ENCODE peak calls at places on chromosomes 4 and X, in four cellular contexts. One of them, this sample, is unnamed.

GRCh38 chr4:58061967-58062366 is 951.8 kb upstream of the IGFBP7 start:
- DNase-seq in NCI-H2081: no peak
- DNase-seq in ovary: no peak
- DNase-seq in fibroblast of lung: no peak
- DNase-seq in this sample: no peak

GRCh38 chr4:54226399-54227260 is 2.5 kb upstream of the PDGFRA start:
- DNase-seq in NCI-H2081: no peak
- DNase-seq in ovary: peak
- DNase-seq in fibroblast of lung: peak
- DNase-seq in this sample: peak

GRCh38 chr4:162645381-162645780 is 481.6 kb upstream of the FSTL5 start:
- DNase-seq in NCI-H2081: no peak
- DNase-seq in ovary: no peak
- DNase-seq in fibroblast of lung: peak
- DNase-seq in this sample: no peak

GRCh38 chr4:140851032-140851636 is 94.9 kb upstream of the TBC1D9 start:
- DNase-seq in NCI-H2081: peak
- DNase-seq in ovary: peak
- DNase-seq in fibroblast of lung: peak
- DNase-seq in this sample: peak

GRCh38 chrX:109840585-109840984 is 107.5 kb upstream of the ACSL4 start:
- DNase-seq in NCI-H2081: no peak
- DNase-seq in ovary: peak
- DNase-seq in fibroblast of lung: peak
- DNase-seq in this sample: peak

GRCh38 chrX:11374570-11374969 is 81.4 kb downstream of the AMELX start:
- DNase-seq in NCI-H2081: no peak
- DNase-seq in ovary: no peak
- DNase-seq in fibroblast of lung: no peak
- DNase-seq in this sample: no peak

GRCh38 chrX:10254746-10255145 is 98.0 kb downstream of the CLCN4 start:
- DNase-seq in NCI-H2081: no peak
- DNase-seq in ovary: no peak
- DNase-seq in fibroblast of lung: peak
- DNase-seq in this sample: no peak

GRCh38 chr4:133145758-133146157 is 3.3 kb upstream of the PCDH10 start:
- DNase-seq in NCI-H2081: no peak
- DNase-seq in ovary: no peak
- DNase-seq in fibroblast of lung: no peak
- DNase-seq in this sample: no peak

GRCh38 chr4:177182728-177183127 is 126.9 kb upstream of the NEIL3 start:
- DNase-seq in NCI-H2081: no peak
- DNase-seq in ovary: no peak
- DNase-seq in fibroblast of lung: no peak
- DNase-seq in this sample: no peak

GRCh38 chrX:41491267-41492004 is 44.3 kb downstream of the NYX start:
- DNase-seq in NCI-H2081: no peak
- DNase-seq in ovary: no peak
- DNase-seq in fibroblast of lung: peak
- DNase-seq in this sample: no peak

GRCh38 chr4:174222266-174222872 is 61.1 kb downstream of the FBXO8 start:
- DNase-seq in NCI-H2081: peak
- DNase-seq in ovary: no peak
- DNase-seq in fibroblast of lung: peak
- DNase-seq in this sample: no peak

GRCh38 chr4:61182915-61183314 is 17.2 kb upstream of the ADGRL3 start:
- DNase-seq in NCI-H2081: no peak
- DNase-seq in ovary: no peak
- DNase-seq in fibroblast of lung: no peak
- DNase-seq in this sample: no peak

GRCh38 chrX:54708404-54708803 is 89.7 kb downstream of the ITIH6 start:
- DNase-seq in NCI-H2081: no peak
- DNase-seq in ovary: no peak
- DNase-seq in fibroblast of lung: no peak
- DNase-seq in this sample: no peak

GRCh38 chrX:136961594-136962135 is 72.1 kb downstream of the GPR101 start:
- DNase-seq in NCI-H2081: no peak
- DNase-seq in ovary: no peak
- DNase-seq in fibroblast of lung: peak
- DNase-seq in this sample: no peak

GRCh38 chr4:168917150-168917779 is 92.8 kb downstream of the CBR4 start:
- DNase-seq in NCI-H2081: peak
- DNase-seq in ovary: no peak
- DNase-seq in fibroblast of lung: peak
- DNase-seq in this sample: no peak

GRCh38 chr4:143352052-143352451 is 15.4 kb downstream of the GAB1 start:
- DNase-seq in NCI-H2081: peak
- DNase-seq in ovary: no peak
- DNase-seq in fibroblast of lung: peak
- DNase-seq in this sample: no peak

GRCh38 chrX:19350831-19351447 is 7.2 kb downstream of the PDHA1 start:
- DNase-seq in NCI-H2081: no peak
- DNase-seq in ovary: no peak
- DNase-seq in fibroblast of lung: no peak
- DNase-seq in this sample: no peak

GRCh38 chr4:173317003-173317402 is 17.2 kb downstream of the HMGB2 start:
- DNase-seq in NCI-H2081: no peak
- DNase-seq in ovary: no peak
- DNase-seq in fibroblast of lung: no peak
- DNase-seq in this sample: no peak

GRCh38 chr4:4659871-4660651 is 118.2 kb upstream of the STX18 start:
- DNase-seq in NCI-H2081: no peak
- DNase-seq in ovary: no peak
- DNase-seq in fibroblast of lung: peak
- DNase-seq in this sample: no peak

GRCh38 chrX:124086411-124086810 is 124.9 kb downstream of the STAG2 start:
- DNase-seq in NCI-H2081: no peak
- DNase-seq in ovary: no peak
- DNase-seq in fibroblast of lung: no peak
- DNase-seq in this sample: no peak

GRCh38 chr4:168805341-168805740 is 204.7 kb downstream of the CBR4 start:
- DNase-seq in NCI-H2081: no peak
- DNase-seq in ovary: no peak
- DNase-seq in fibroblast of lung: no peak
- DNase-seq in this sample: no peak

GRCh38 chrX:91414710-91415109 is 19.9 kb upstream of the PABPC5 start:
- DNase-seq in NCI-H2081: no peak
- DNase-seq in ovary: no peak
- DNase-seq in fibroblast of lung: no peak
- DNase-seq in this sample: no peak

GRCh38 chr4:31518796-31519250 is 798.7 kb downstream of the PCDH7 start:
- DNase-seq in NCI-H2081: no peak
- DNase-seq in ovary: no peak
- DNase-seq in fibroblast of lung: peak
- DNase-seq in this sample: no peak

GRCh38 chr4:34417160-34417559 is 1827.2 kb downstream of the ARAP2 start:
- DNase-seq in NCI-H2081: no peak
- DNase-seq in ovary: no peak
- DNase-seq in fibroblast of lung: no peak
- DNase-seq in this sample: no peak